ENCODE peak calls at places on chromosome 19, in seven cellular contexts. R is fibroblast of lung, U is IMR-90, N is PC-3, W is SK-N-SH, M is H1, H is Karpas-422. Q is an unnamed sample. For H3K9me3 and H4K20me1, the result is how much of the 10 kb centered on the place peaks cover.

GRCh38 chr19:29491491-29491890 is 34.3 kb upstream of the VSTM2B start:
- DNase-seq in R (no peak), U (no peak), N (no peak), W (no peak), M (peak), H (no peak), Q (no peak)

GRCh38 chr19:34120846-34121639 is 51.3 kb upstream of the LSM14A start:
- DNase-seq in R (peak), U (peak), N (peak), W (peak), M (peak), H (peak), Q (peak)

GRCh38 chr19:5052945-5053485 is 84.1 kb downstream of the KDM4B start:
- DNase-seq in R (no peak), U (no peak), N (no peak), W (peak), M (no peak), H (no peak), Q (no peak)

GRCh38 chr19:11737964-11738745 is 591 bp downstream of the ZNF823 start:
- DNase-seq in R (peak), U (peak), N (peak), W (peak), M (peak), H (peak), Q (peak)

GRCh38 chr19:49613374-49613773 is 22.4 kb downstream of the PRR12 start:
- DNase-seq in R (no peak), U (no peak), N (peak), W (no peak), M (no peak), H (no peak), Q (no peak)

GRCh38 chr19:48556163-48556562 is 4.2 kb downstream of the SULT2B1 start:
- DNase-seq in R (peak), U (peak), N (peak), W (no peak), M (no peak), H (no peak), Q (peak)

GRCh38 chr19:4795400-4795799 is 3.9 kb downstream of the FEM1A start:
- DNase-seq in R (peak), U (peak), N (peak), W (no peak), M (no peak), H (no peak), Q (no peak)

GRCh38 chr19:20964798-20965197 is 41.7 kb downstream of the ZNF85 start:
- DNase-seq in R (no peak), U (no peak), N (no peak), W (no peak), M (peak), H (no peak), Q (no peak)

GRCh38 chr19:19744641-19745040 is 11.7 kb upstream of the ZNF14 start:
- DNase-seq in R (no peak), U (no peak), N (no peak), W (no peak), M (no peak), H (no peak), Q (no peak)

GRCh38 chr19:3617463-3617862 is 9.1 kb downstream of the CACTIN start:
- DNase-seq in R (no peak), U (no peak), N (no peak), W (no peak), M (no peak), H (no peak), Q (peak)

GRCh38 chr19:9914315-9915207 is 21.8 kb downstream of the OLFM2 start:
- DNase-seq in R (peak), U (peak), N (peak), W (peak), M (peak), H (peak), Q (peak)
- H3K27ac ChIP-seq in R (no peak), U (no peak), N (no peak), W (peak), M (peak), H (no peak), Q (no peak)

GRCh38 chr19:2118438-2118837 is 21.7 kb downstream of the IZUMO4 start:
- DNase-seq in R (no peak), U (no peak), N (no peak), W (no peak), M (no peak), H (no peak), Q (no peak)
- H3K9me3 ChIP-seq in R (under half), U (under half), N (under half), W (under half), M (under half), H (under half), Q (under half)

DNA sequence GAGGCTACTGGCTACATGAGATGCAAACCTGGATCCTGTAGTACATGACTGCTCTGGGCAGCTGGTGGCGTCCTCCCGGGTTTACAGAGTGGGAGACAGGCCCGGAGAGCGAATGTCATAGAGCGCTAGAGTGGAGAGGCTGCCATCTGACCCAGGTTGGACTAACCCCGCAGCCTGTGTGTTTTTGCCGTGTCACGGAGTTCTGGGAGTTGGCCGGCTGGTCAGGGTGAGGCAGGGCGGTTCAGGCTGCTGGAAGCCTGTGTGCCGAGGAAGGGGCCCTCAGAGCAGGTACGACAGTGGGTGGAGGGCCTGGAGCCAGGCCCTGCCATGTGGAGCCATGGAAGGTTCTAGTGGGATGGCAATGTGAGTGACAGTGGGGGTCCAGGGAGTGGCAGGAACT is 12.5 kb downstream of the CRTC1 start:
- DNase-seq in R (no peak), U (no peak), N (no peak), W (no peak), M (no peak), H (no peak), Q (no peak)
- H4K20me1 ChIP-seq in R (under half), U (half or more), N (under half), W (half or more), M (under half), H (under half), Q (half or more)

DNA sequence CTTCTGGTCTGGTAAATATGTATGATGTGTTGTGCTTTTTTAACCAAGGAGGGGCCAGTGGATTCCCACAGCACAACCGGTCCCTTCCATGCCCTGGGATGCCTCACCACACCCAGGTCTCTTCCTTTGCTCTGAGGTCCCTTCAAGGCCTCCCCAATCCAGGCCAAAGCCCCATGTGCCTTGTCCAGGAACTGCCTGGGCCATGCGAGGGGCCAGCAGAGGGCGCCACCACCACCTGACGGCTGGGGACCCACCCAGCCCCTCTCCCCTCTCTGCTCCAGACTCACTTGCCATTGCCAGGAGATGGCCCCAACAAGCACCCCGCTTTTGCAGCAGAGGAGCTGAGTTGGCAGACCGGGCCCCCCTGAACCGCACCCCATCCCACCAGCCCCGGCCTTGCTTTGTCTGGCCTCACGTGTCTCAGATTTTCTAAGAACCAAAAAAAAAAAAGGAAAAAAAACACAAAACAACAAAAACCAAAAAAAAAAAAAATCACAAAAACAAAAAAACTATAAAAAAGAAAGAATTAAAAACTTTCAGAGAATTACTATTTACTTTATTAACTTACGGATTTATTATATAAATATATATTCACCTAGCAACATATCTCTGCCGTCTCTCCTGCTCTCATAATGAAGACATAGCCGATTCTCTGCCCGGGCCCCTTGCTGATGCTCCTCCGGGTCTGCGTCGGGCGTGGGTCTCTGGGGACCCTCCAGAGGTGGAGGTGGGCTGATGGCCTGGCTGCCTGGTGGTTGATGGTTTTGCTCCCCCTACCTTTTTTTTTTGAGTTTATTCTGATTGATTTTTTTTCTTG is 14.4 kb downstream of the CAPN12 start:
- DNase-seq in R (peak), U (peak), N (peak), W (peak), M (peak), H (peak), Q (peak)
- H3K27ac ChIP-seq in R (no peak), U (no peak), N (no peak), W (no peak), M (no peak), H (no peak), Q (no peak)

GRCh38 chr19:44341794-44342193 is 14.7 kb downstream of the ZNF112 start:
- DNase-seq in R (no peak), U (no peak), N (no peak), W (no peak), M (no peak), H (no peak), Q (no peak)

GRCh38 chr19:44345969-44346368 is 10.5 kb downstream of the ZNF112 start:
- DNase-seq in R (peak), U (no peak), N (no peak), W (no peak), M (no peak), H (no peak), Q (no peak)

GRCh38 chr19:44346556-44346955 is 9.9 kb downstream of the ZNF112 start:
- DNase-seq in R (no peak), U (no peak), N (no peak), W (no peak), M (no peak), H (no peak), Q (no peak)

DNA sequence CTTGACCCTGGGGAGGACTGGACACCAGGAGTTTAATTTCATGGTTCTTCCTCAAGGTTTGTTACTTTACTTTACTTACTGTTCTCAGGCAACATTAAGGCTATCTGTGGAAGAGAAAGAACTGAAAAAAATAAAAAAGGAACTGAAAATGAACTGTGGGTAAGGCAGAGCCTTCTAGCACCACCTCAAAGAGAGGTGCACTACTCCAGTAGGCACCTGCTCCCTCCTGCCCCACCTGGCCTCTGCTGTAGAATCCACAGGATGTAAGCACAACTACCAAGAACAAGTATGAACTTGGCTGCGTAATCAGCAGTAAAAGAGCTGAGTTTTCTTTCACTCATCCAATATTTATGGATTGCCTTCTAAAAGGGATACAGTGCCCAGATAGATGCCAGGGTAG is 12.2 kb downstream of the ZNF112 start:
- DNase-seq in R (no peak), U (no peak), N (no peak), W (no peak), M (no peak), H (peak), Q (no peak)
- H3K9me3 ChIP-seq in R (under half), U (under half), N (under half), W (under half), M (under half), H (under half), Q (under half)

GRCh38 chr19:16370671-16371391 is 46.2 kb downstream of the KLF2 start:
- DNase-seq in R (no peak), U (no peak), N (no peak), W (no peak), M (no peak), H (no peak), Q (no peak)

GRCh38 chr19:16369664-16370576 is 45.3 kb downstream of the KLF2 start:
- DNase-seq in R (no peak), U (no peak), N (no peak), W (no peak), M (no peak), H (no peak), Q (no peak)

GRCh38 chr19:16368385-16369305 is 44.0 kb downstream of the KLF2 start:
- DNase-seq in R (no peak), U (no peak), N (no peak), W (no peak), M (no peak), H (no peak), Q (no peak)

GRCh38 chr19:16367269-16367683 is 42.6 kb downstream of the KLF2 start:
- DNase-seq in R (no peak), U (no peak), N (no peak), W (no peak), M (no peak), H (no peak), Q (no peak)

DNA sequence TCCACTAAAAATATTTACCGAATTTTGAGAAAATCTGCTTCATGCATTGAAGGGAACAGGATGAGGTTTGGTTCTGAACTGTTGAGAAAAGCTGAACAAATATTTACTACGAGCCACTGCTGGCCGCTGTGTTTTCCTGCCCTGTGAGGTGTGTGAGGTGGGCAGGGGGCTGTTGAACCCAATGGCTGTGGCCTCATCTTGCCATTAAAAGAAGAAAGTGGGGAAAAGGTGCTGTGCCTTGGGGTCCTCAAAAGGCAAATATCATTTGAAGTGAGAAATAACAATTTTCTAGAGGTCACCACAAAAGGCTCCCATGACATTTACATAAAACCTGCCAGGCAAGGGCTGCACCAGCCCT is 44.7 kb downstream of the KLF2 start:
- DNase-seq in R (no peak), U (no peak), N (no peak), W (no peak), M (no peak), H (no peak), Q (no peak)
- H4K20me1 ChIP-seq in R (under half), U (under half), N (under half), W (under half), M (under half), H (under half), Q (under half)

GRCh38 chr19:15404780-15405211 is 14.0 kb downstream of the AKAP8L start:
- DNase-seq in R (no peak), U (no peak), N (no peak), W (no peak), M (no peak), H (no peak), Q (no peak)
- H3K27ac ChIP-seq in R (no peak), U (no peak), N (no peak), W (no peak), M (no peak), H (no peak), Q (peak)

GRCh38 chr19:18282788-18283141 is 1.3 kb upstream of the JUND start:
- DNase-seq in R (no peak), U (no peak), N (no peak), W (no peak), M (no peak), H (no peak), Q (no peak)
- H3K9me3 ChIP-seq in R (under half), U (under half), N (under half), W (under half), M (under half), H (under half), Q (under half)